ENCODE peak calls at places on chromosome 11, in seven cellular contexts. F is PC-9, Z is IMR-90, V is trophoblast cell, N is H9, Q is astrocyte, M is keratinocyte. U is an unnamed sample.

GRCh38 chr11:94376841-94377240 is 24.4 kb downstream of the GPR83 start:
- DNase-seq in N (no peak), Z (no peak), M (no peak), Q (no peak), F (no peak), V (no peak), U (no peak)

GRCh38 chr11:75924966-75925784 is 110.2 kb downstream of the UVRAG start:
- DNase-seq in Q (peak; percentile 44), Z (no peak), V (no peak), F (no peak), M (no peak), N (no peak), U (peak; percentile 52)

GRCh38 chr11:94424662-94425061 is 23.4 kb upstream of the GPR83 start:
- DNase-seq in V (no peak), Z (peak; percentile 41), M (no peak), N (no peak), Q (peak; percentile 12), F (peak; percentile 46), U (peak; percentile 71)

GRCh38 chr11:33875621-33876294 is 16.1 kb downstream of the LMO2 start:
- DNase-seq in F (no peak), Z (no peak), Q (no peak), N (no peak), M (no peak), V (no peak), U (peak; percentile 16)

GRCh38 chr11:116515666-116516184 is 257.1 kb downstream of the BUD13 start:
- DNase-seq in M (no peak), F (no peak), N (peak; percentile 28), Z (no peak), V (no peak), Q (no peak), U (no peak)

GRCh38 chr11:70944141-70944540 is 308.2 kb downstream of the SHANK2 start:
- DNase-seq in Q (no peak), V (no peak), F (no peak), N (no peak), M (no peak), Z (no peak), U (no peak)

GRCh38 chr11:73808052-73808451 is 20.4 kb downstream of the MRPL48 start:
- DNase-seq in V (no peak), N (no peak), F (no peak), Q (no peak), M (no peak), Z (no peak), U (no peak)

GRCh38 chr11:76152741-76153608 is 53.3 kb downstream of the WNT11 start:
- DNase-seq in V (peak; percentile 70), N (no peak), F (peak; percentile 86), Q (no peak), M (no peak), Z (no peak), U (no peak)

GRCh38 chr11:68038718-68039525 is at the start of gene TCIRG1:
- DNase-seq in N (peak; percentile 90), Q (peak; percentile 49), M (peak; percentile 41), F (peak; percentile 73), Z (peak; percentile 70), V (peak; percentile 92), U (peak; percentile 89)

GRCh38 chr11:105732611-105733010 is 122.7 kb downstream of the GRIA4 start:
- DNase-seq in V (no peak), Z (peak; percentile 23), Q (no peak), N (no peak), F (no peak), M (no peak), U (no peak)

GRCh38 chr11:78340530-78340929 is 77.1 kb downstream of the GAB2 start:
- DNase-seq in N (no peak), Z (no peak), F (no peak), V (no peak), M (no peak), Q (no peak), U (no peak)

GRCh38 chr11:46511352-46511751 is 82.5 kb downstream of the AMBRA1 start:
- DNase-seq in Q (no peak), M (no peak), V (no peak), Z (no peak), F (no peak), N (no peak), U (no peak)

GRCh38 chr11:66012371-66012945 is 650 bp downstream of the CST6 start:
- DNase-seq in M (no peak), N (no peak), F (peak; percentile 55), Z (no peak), Q (no peak), V (no peak), U (no peak)

GRCh38 chr11:7672960-7673723 is at the start of gene CYB5R2:
- DNase-seq in F (no peak), Q (no peak), M (no peak), N (peak; percentile 81), V (peak; percentile 77), Z (peak; percentile 5), U (no peak)

GRCh38 chr11:116598556-116598955 is 174.2 kb downstream of the BUD13 start:
- DNase-seq in M (no peak), Q (no peak), V (no peak), N (no peak), Z (no peak), F (no peak), U (no peak)

GRCh38 chr11:72582206-72583176 is 91.7 kb downstream of the PDE2A start:
- DNase-seq in Z (no peak), M (no peak), Q (no peak), N (no peak), V (no peak), F (no peak), U (no peak)

GRCh38 chr11:112596324-112596723 is 335.7 kb upstream of the PLET1 start:
- DNase-seq in M (no peak), Q (no peak), F (no peak), Z (no peak), N (peak; percentile 41), V (no peak), U (no peak)

GRCh38 chr11:17522655-17523054 is 21.6 kb downstream of the USH1C start:
- DNase-seq in M (no peak), V (no peak), N (no peak), Z (no peak), F (no peak), Q (no peak), U (no peak)

GRCh38 chr11:126834149-126834548 is 166.4 kb downstream of the KIRREL3 start:
- DNase-seq in N (no peak), Z (peak; percentile 91), V (no peak), Q (peak; percentile 97), F (no peak), M (no peak), U (no peak)

GRCh38 chr11:12938590-12939247 is 70.4 kb upstream of the RASSF10 start:
- DNase-seq in Z (no peak), Q (no peak), N (no peak), F (no peak), V (no peak), M (no peak), U (no peak)

GRCh38 chr11:70307176-70307575 is 36.7 kb downstream of the PPFIA1 start:
- DNase-seq in M (no peak), N (no peak), F (peak; percentile 71), V (no peak), Q (no peak), Z (no peak), U (peak; percentile 71)

GRCh38 chr11:75768112-75768908 is at the start of gene DGAT2:
- DNase-seq in Z (peak; percentile 42), V (peak; percentile 47), F (peak; percentile 53), M (no peak), N (peak; percentile 71), Q (peak; percentile 40), U (peak; percentile 82)

GRCh38 chr11:67059671-67060070 is 3.0 kb downstream of the RHOD start:
- DNase-seq in V (no peak), Q (no peak), N (no peak), F (no peak), M (no peak), Z (no peak), U (no peak)

GRCh38 chr11:113505541-113506375 is 30.6 kb upstream of the DRD2 start:
- DNase-seq in Z (peak; percentile 36), V (no peak), Q (peak; percentile 82), F (no peak), M (no peak), N (peak; percentile 14), U (peak; percentile 71)

GRCh38 chr11:77589521-77590193 is at the start of gene AQP11:
- DNase-seq in Z (peak; percentile 80), F (peak; percentile 59), N (peak; percentile 92), V (peak; percentile 87), Q (peak; percentile 77), M (no peak), U (peak; percentile 94)

GRCh38 chr11:111391328-111392124 is 12.5 kb upstream of the POU2AF1 start:
- DNase-seq in V (peak; percentile 15), M (no peak), Q (no peak), Z (no peak), N (no peak), F (no peak), U (no peak)

GRCh38 chr11:24516658-24517057 is 19.8 kb downstream of the LUZP2 start:
- DNase-seq in F (peak; percentile 50), M (no peak), N (no peak), V (peak; percentile 0), Q (no peak), Z (no peak), U (no peak)

GRCh38 chr11:12997168-12997567 is 11.9 kb upstream of the RASSF10 start:
- DNase-seq in Q (no peak), M (no peak), F (no peak), V (no peak), N (no peak), Z (no peak), U (no peak)

GRCh38 chr11:132187814-132188213 is 817.4 kb downstream of the NTM start:
- DNase-seq in M (no peak), N (no peak), V (no peak), Q (peak; percentile 42), F (no peak), Z (peak; percentile 75), U (no peak)

DNA sequence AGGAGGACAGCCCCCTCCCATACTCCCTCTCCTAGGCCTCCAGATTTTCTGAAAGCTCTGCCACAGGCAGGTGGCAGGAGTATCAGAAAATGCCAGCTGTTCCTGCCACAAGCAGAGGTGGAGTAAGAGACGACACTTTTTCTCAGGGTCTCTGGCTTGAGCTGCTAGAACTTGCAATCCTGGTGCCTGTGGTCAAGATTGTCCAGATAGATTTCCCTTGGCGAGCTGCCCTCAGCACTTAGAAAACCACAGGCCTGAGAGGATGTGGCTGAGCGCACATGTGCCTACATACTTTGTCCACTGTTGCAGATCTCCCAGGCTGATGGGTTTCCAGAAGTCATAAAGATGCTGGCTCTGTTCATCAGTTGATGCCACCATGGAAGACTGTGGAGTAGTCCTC is 65.7 kb upstream of the NAV2 start:
- DNase-seq in Z (peak; percentile 93), N (no peak), M (no peak), Q (peak; percentile 94), F (peak; percentile 49), V (no peak), U (peak; percentile 50)
- H3K4me2 ChIP-seq in Z (no peak overlapping the region), N (no peak overlapping the region), M (no peak overlapping the region), Q (no peak overlapping the region), F (no peak overlapping the region), V (no peak overlapping the region), U (no peak overlapping the region)

GRCh38 chr11:85961930-85962363 is 106.8 kb downstream of the CCDC83 start:
- DNase-seq in Z (peak; percentile 67), F (no peak), N (no peak), Q (peak; percentile 80), M (no peak), V (no peak), U (no peak)
- H3K4me2 ChIP-seq in Z (no peak overlapping the region), F (no peak overlapping the region), N (no peak overlapping the region), Q (no peak overlapping the region), M (peak overlapping the region; percentile 52), V (no peak overlapping the region), U (no peak overlapping the region)

GRCh38 chr11:5922749-5923426 is 19.2 kb upstream of the OR56A3 start:
- DNase-seq in Z (no peak), M (peak; percentile 61), Q (no peak), N (no peak), V (peak; percentile 53), F (no peak), U (peak; percentile 35)
- H3K4me2 ChIP-seq in Z (no peak overlapping the region), M (no peak overlapping the region), Q (no peak overlapping the region), N (no peak overlapping the region), V (no peak overlapping the region), F (no peak overlapping the region), U (no peak overlapping the region)

GRCh38 chr11:14974723-14975587 is 2.8 kb upstream of the CALCA start:
- DNase-seq in Q (peak; percentile 11), Z (peak; percentile 20), N (peak; percentile 84), M (no peak), V (peak; percentile 38), F (no peak), U (peak; percentile 47)
- H3K4me2 ChIP-seq in Q (peak overlapping the region; percentile 71), Z (peak overlapping the region; percentile 37), N (peak overlapping the region; percentile 77), M (peak overlapping the region; percentile 55), V (peak overlapping the region; percentile 65), F (peak overlapping the region; percentile 23), U (no peak overlapping the region)

U was measured in PC-3.